ENCODE peak calls at places on chromosome X, in six cellular contexts. W, L, H, J, T and A are unnamed samples.

GRCh38 chrX:63664083-63664482 is 120.9 kb downstream of the ARHGEF9 start:
- DNase-seq in W (no peak), L (no peak), H (no peak), J (no peak), T (no peak), A (no peak)

GRCh38 chrX:130253916-130254315 is 14.8 kb downstream of the ZNF280C start:
- DNase-seq in W (no peak), L (no peak), H (no peak), J (no peak), T (no peak), A (no peak)

GRCh38 chrX:17374619-17375360 is at the start of gene NHS:
- DNase-seq in W (peak), L (no peak), H (no peak), J (peak), T (peak), A (peak)

GRCh38 chrX:40719731-40720130 is 15.6 kb downstream of the MED14 start:
- DNase-seq in W (no peak), L (no peak), H (no peak), J (no peak), T (no peak), A (no peak)

GRCh38 chrX:16610121-16610565 is 39.8 kb upstream of the S100G start:
- DNase-seq in W (no peak), L (no peak), H (no peak), J (no peak), T (peak), A (no peak)

GRCh38 chrX:50903387-50904027 is 7.0 kb upstream of the BMP15 start:
- DNase-seq in W (no peak), L (no peak), H (no peak), J (no peak), T (peak), A (peak)

GRCh38 chrX:150352114-150352513 is 11.0 kb upstream of the MAMLD1 start:
- DNase-seq in W (no peak), L (no peak), H (no peak), J (no peak), T (no peak), A (no peak)

GRCh38 chrX:148599404-148599803 is 99.0 kb downstream of the AFF2 start:
- DNase-seq in W (no peak), L (no peak), H (no peak), J (no peak), T (no peak), A (no peak)

GRCh38 chrX:48826876-48827653 is 752 bp downstream of the ERAS start:
- DNase-seq in W (no peak), L (no peak), H (no peak), J (no peak), T (no peak), A (no peak)